ENCODE peak calls at places on chromosome 6, in five cellular contexts. G is mesenchymal stem cell, Z is H9, K is H1, F is neuronal stem cell. X is an unnamed sample.

GRCh38 chr6:116087437-116088027 is 13.1 kb upstream of the NT5DC1 start:
- DNase-seq in K (no peak), F (no peak), G (peak), Z (no peak), X (peak)

GRCh38 chr6:170025341-170026271 is 265.3 kb downstream of the DLL1 start:
- DNase-seq in G (no peak), Z (no peak), F (no peak), K (no peak), X (no peak)

GRCh38 chr6:43708857-43709653 is 21.5 kb upstream of the MRPS18A start:
- DNase-seq in K (no peak), G (peak), Z (no peak), F (no peak), X (no peak)

GRCh38 chr6:155171109-155171746 is 92.6 kb upstream of the CLDN20 start:
- DNase-seq in G (peak), Z (no peak), F (no peak), K (no peak), X (peak)

GRCh38 chr6:104928141-104928540 is 28.8 kb upstream of the LIN28B start:
- DNase-seq in Z (no peak), F (no peak), G (no peak), K (no peak), X (no peak)

GRCh38 chr6:77815531-77815930 is 162.7 kb downstream of the MEI4 start:
- DNase-seq in G (no peak), Z (no peak), F (no peak), K (no peak), X (no peak)

GRCh38 chr6:106390088-106390487 is 29.6 kb downstream of the CRYBG1 start:
- DNase-seq in K (no peak), G (no peak), Z (no peak), F (no peak), X (no peak)

GRCh38 chr6:133248241-133249001 is 7.3 kb downstream of the EYA4 start:
- DNase-seq in K (no peak), G (peak), Z (no peak), F (no peak), X (no peak)

GRCh38 chr6:89970072-89970471 is 75.8 kb downstream of the GJA10 start:
- DNase-seq in Z (no peak), K (no peak), F (no peak), G (no peak), X (no peak)

GRCh38 chr6:16950311-16950710 is 151.5 kb upstream of the STMND1 start:
- DNase-seq in F (no peak), K (no peak), Z (no peak), G (no peak), X (peak)

GRCh38 chr6:48904809-48905208 is 558.2 kb downstream of the MMUT start:
- DNase-seq in G (no peak), K (no peak), Z (no peak), F (no peak), X (no peak)

GRCh38 chr6:47714802-47715201 is 16.4 kb downstream of the ADGRF4 start:
- DNase-seq in K (no peak), Z (no peak), F (no peak), G (no peak), X (no peak)

GRCh38 chr6:26295691-26296555 is 69.1 kb upstream of the BTN3A2 start:
- DNase-seq in Z (no peak), G (peak), K (no peak), F (no peak), X (peak)

GRCh38 chr6:52284131-52284459 is 447 bp downstream of the MCM3 start:
- DNase-seq in F (peak), Z (peak), G (peak), K (no peak), X (peak)

GRCh38 chr6:53794073-53794719 is 609 bp upstream of the LRRC1 start:
- DNase-seq in K (no peak), F (no peak), G (peak), Z (peak), X (peak)

GRCh38 chr6:2659882-2660281 is 90.8 kb downstream of the MYLK4 start:
- DNase-seq in F (no peak), K (peak), Z (no peak), G (no peak), X (peak)

GRCh38 chr6:161748535-161749386 is 474.9 kb upstream of the AGPAT4 start:
- DNase-seq in G (peak), F (peak), K (peak), Z (peak), X (peak)

GRCh38 chr6:137490961-137491360 is 3.2 kb downstream of the OLIG3 start:
- DNase-seq in K (no peak), G (no peak), F (peak), Z (peak), X (no peak)

GRCh38 chr6:113683968-113684367 is 173.2 kb upstream of the MARCKS start:
- DNase-seq in Z (no peak), F (no peak), K (no peak), G (no peak), X (no peak)

GRCh38 chr6:66376021-66376420 is 669.0 kb upstream of the EYS start:
- DNase-seq in K (no peak), F (no peak), G (peak), Z (no peak), X (no peak)

GRCh38 chr6:113674075-113674474 is 183.1 kb upstream of the MARCKS start:
- DNase-seq in G (no peak), Z (no peak), F (no peak), K (no peak), X (no peak)

GRCh38 chr6:156955494-156956183 is 178.5 kb downstream of the ARID1B start:
- DNase-seq in K (no peak), F (no peak), Z (no peak), G (no peak), X (no peak)

GRCh38 chr6:5085638-5086293 is 625 bp downstream of the PPP1R3G start:
- DNase-seq in Z (peak), K (no peak), G (peak), F (peak), X (peak)

GRCh38 chr6:4677751-4678065 is 98.5 kb upstream of the CDYL start:
- DNase-seq in Z (no peak), K (no peak), F (no peak), G (no peak), X (no peak)

GRCh38 chr6:39058471-39059147 is 10.0 kb downstream of the GLP1R start:
- DNase-seq in K (no peak), Z (no peak), G (no peak), F (no peak), X (no peak)

GRCh38 chr6:112660626-112661025 is 313.5 kb downstream of the RFPL4B start:
- DNase-seq in G (no peak), F (no peak), K (no peak), Z (no peak), X (peak)

GRCh38 chr6:88623531-88623930 is 339.9 kb downstream of the RNGTT start:
- DNase-seq in G (no peak), F (no peak), Z (no peak), K (no peak), X (no peak)

GRCh38 chr6:19309661-19310060 is 527.5 kb upstream of the ID4 start:
- DNase-seq in F (no peak), Z (no peak), K (no peak), G (no peak), X (no peak)

DNA sequence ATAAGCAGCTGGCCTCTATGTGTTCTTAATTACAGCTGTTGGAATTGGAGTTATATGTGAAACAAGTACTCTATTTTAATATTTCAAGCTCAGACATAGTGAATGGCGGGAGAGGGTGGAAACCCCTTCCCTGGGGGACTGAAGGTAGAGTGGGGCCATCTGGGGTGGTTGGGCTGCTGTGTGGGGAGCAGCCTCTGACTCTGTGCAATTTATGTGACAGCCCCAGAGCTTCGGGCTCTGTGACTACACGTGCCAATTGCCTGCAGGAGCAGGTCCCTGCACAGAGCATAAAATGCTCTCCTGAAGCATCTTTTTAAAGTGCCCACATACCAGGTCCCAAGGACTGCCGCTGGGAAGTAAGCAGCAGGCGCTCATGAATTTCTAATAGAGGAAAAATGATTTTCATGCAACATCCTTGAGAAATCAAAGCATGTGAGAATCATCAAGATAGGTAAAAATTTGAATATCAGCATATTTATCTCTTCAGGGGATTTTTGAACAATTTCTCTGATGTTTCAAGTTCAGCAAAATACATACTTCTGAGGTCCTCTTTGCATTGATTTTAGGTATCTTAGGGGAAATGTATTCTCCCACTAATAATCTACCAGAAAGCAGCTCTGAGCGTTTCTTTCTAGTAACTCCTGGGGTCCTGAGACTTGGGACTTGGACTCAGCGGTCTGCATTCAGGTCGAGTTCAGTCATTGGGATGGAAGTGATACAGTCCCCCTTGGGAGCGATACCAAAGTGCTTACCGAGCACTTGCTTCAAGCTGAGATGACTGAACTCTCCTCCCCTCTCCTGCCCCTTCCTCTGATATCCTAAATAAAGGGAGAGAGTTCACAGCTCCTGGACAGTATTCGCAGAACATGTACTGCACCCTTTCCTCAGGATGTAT is 40.0 kb downstream of the ALDH8A1 start:
- DNase-seq in K (no peak), G (no peak), F (no peak), Z (no peak), X (no peak)
- H4K8ac ChIP-seq in K (peak), G (no peak), F (no peak), Z (no peak), X (no peak)

GRCh38 chr6:144835322-144835721 is 550.2 kb downstream of the UTRN start:
- DNase-seq in F (no peak), G (no peak), Z (no peak), K (no peak), X (peak)

GRCh38 chr6:144845181-144845580 is 560.0 kb downstream of the UTRN start:
- DNase-seq in K (no peak), Z (no peak), F (no peak), G (no peak), X (no peak)

GRCh38 chr6:144843701-144844100 is 558.6 kb downstream of the UTRN start:
- DNase-seq in K (no peak), F (no peak), G (no peak), Z (no peak), X (peak)

GRCh38 chr6:144844596-144844995 is 559.5 kb downstream of the UTRN start:
- DNase-seq in G (no peak), Z (no peak), K (no peak), F (no peak), X (no peak)

DNA sequence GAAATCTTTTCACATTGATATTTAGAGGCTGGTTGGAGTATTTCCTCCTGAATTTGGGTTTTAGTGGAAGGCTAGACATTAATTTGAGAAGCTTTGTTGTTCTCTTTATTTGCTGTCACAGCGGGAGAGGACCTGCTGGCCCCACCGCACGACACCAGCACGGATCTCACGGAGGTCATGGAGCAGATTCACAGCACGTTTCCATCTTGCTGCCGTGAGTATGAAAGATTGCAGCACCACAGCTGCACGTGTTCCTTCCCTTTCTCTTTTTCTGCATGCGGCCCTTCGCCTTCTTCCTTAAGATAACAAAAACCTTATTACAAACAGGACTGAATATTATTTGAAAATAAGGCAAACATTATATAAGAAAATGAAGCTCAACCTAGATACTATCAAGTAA is 555.5 kb downstream of the UTRN start:
- DNase-seq in Z (no peak), G (no peak), K (no peak), F (no peak), X (no peak)
- H2BK12ac ChIP-seq in Z (no peak), G (no peak), K (no peak), F (no peak), X (no peak)

GRCh38 chr6:41545174-41545702 is 943 bp upstream of the FOXP4 start:
- DNase-seq in G (no peak), F (no peak), K (no peak), Z (no peak), X (no peak)

GRCh38 chr6:41546475-41546865 is 289 bp downstream of the FOXP4 start:
- DNase-seq in G (no peak), F (no peak), Z (no peak), K (no peak), X (no peak)

GRCh38 chr6:41546866-41547798 is 951 bp downstream of the FOXP4 start:
- DNase-seq in G (peak), Z (no peak), K (no peak), F (peak), X (peak)

GRCh38 chr6:41547799-41548097 is 1.6 kb downstream of the FOXP4 start:
- DNase-seq in Z (no peak), G (no peak), K (no peak), F (no peak), X (no peak)

GRCh38 chr6:41545703-41546474 is at the start of gene FOXP4:
- DNase-seq in G (peak), Z (peak), F (peak), K (peak), X (peak)
- H3K27ac ChIP-seq in G (peak), Z (no peak), F (peak), K (no peak), X (peak)

GRCh38 chr6:143060806-143061596 is at the start of gene AIG1:
- DNase-seq in G (no peak), F (peak), Z (peak), K (no peak), X (no peak)
- H4K8ac ChIP-seq in G (peak), F (peak), Z (no peak), K (peak), X (peak)